ENCODE peak calls at places on chromosomes 12 and 14, in nine cellular contexts. K is right lobe of liver; Z is hypothalamus; O is A549; T is K562; X is hepatocyte; Y is mammary epithelial cell; G is GM20000; H is NK-92 treated with Interleukin-12 subunit alpha and Interleukin-12 subunit beta, amount 100 ng/mL, for 24 hours. R is an unnamed sample.

GRCh38 chr12:22459872-22460490 is 84.4 kb downstream of the C2CD5 start:
- DNase-seq in K (no peak), Z (no peak), O (peak), T (peak), X (peak), Y (peak), G (peak), H (no peak), R (peak)

GRCh38 chr14:63524537-63525155 is 18.5 kb downstream of the PPP2R5E start:
- DNase-seq in K (no peak), Z (no peak), O (no peak), T (no peak), X (no peak), Y (no peak), G (no peak), H (peak), R (no peak)

GRCh38 chr14:87745507-87746118 is 247.4 kb downstream of the GALC start:
- DNase-seq in K (peak), Z (no peak), O (peak), T (peak), X (peak), Y (peak), G (peak), H (no peak), R (peak)

GRCh38 chr14:105425823-105426247 is 6.2 kb downstream of the MTA1 start:
- DNase-seq in K (no peak), Z (no peak), O (no peak), T (no peak), X (no peak), Y (no peak), G (no peak), H (no peak), R (no peak)

GRCh38 chr12:26233620-26234019 is 38.2 kb downstream of the SSPN start:
- DNase-seq in K (no peak), Z (no peak), O (no peak), T (no peak), X (no peak), Y (peak), G (no peak), H (no peak), R (peak)

GRCh38 chr12:40015360-40015759 is 90.5 kb downstream of the SLC2A13 start:
- DNase-seq in K (no peak), Z (no peak), O (peak), T (no peak), X (no peak), Y (peak), G (no peak), H (peak), R (peak)

GRCh38 chr12:117533687-117534086 is 172.3 kb upstream of the NOS1 start:
- DNase-seq in K (peak), Z (no peak), O (no peak), T (no peak), X (no peak), Y (no peak), G (no peak), H (no peak), R (no peak)

GRCh38 chr12:1530592-1531159 is 63.7 kb downstream of the FBXL14 start:
- DNase-seq in K (no peak), Z (no peak), O (no peak), T (peak), X (peak), Y (no peak), G (peak), H (no peak), R (no peak)

GRCh38 chr12:111995782-111996480 is 17.0 kb downstream of the TMEM116 start:
- DNase-seq in K (no peak), Z (no peak), O (no peak), T (no peak), X (no peak), Y (no peak), G (no peak), H (no peak), R (no peak)